ENCODE peak calls at places on chromosomes 13 and 19, in four cellular contexts. One of them, this sample, is unnamed.

GRCh38 chr19:11180346-11180745 is 17.0 kb downstream of the KANK2 start:
- DNase-seq in HepG2: no peak
- DNase-seq in HCT116: no peak
- DNase-seq in H1: no peak
- DNase-seq in this sample: no peak

GRCh38 chr13:63081400-63082014 is 1665.9 kb upstream of the PCDH20 start:
- DNase-seq in HepG2: no peak
- DNase-seq in HCT116: no peak
- DNase-seq in H1: no peak
- DNase-seq in this sample: no peak

GRCh38 chr13:97945342-97945741 is 8.1 kb upstream of the IPO5 start:
- DNase-seq in HepG2: no peak
- DNase-seq in HCT116: no peak
- DNase-seq in H1: no peak
- DNase-seq in this sample: no peak

GRCh38 chr19:48102870-48103751 is 7.5 kb downstream of the PLA2G4C start:
- DNase-seq in HepG2: peak
- DNase-seq in HCT116: peak
- DNase-seq in H1: no peak
- DNase-seq in this sample: no peak

GRCh38 chr13:71303144-71303543 is 563.9 kb downstream of the DACH1 start:
- DNase-seq in HepG2: no peak
- DNase-seq in HCT116: no peak
- DNase-seq in H1: no peak
- DNase-seq in this sample: no peak

GRCh38 chr19:10603873-10604459 is 16.9 kb upstream of the AP1M2 start:
- DNase-seq in HepG2: no peak
- DNase-seq in HCT116: no peak
- DNase-seq in H1: no peak
- DNase-seq in this sample: peak

GRCh38 chr13:22561581-22561980 is 619.2 kb upstream of the SGCG start:
- DNase-seq in HepG2: no peak
- DNase-seq in HCT116: no peak
- DNase-seq in H1: no peak
- DNase-seq in this sample: no peak

GRCh38 chr13:58992478-58993042 is 1171.2 kb downstream of the DIAPH3 start:
- DNase-seq in HepG2: no peak
- DNase-seq in HCT116: no peak
- DNase-seq in H1: no peak
- DNase-seq in this sample: no peak

GRCh38 chr13:96229356-96229755 is 139.4 kb downstream of the HS6ST3 start:
- DNase-seq in HepG2: peak
- DNase-seq in HCT116: peak
- DNase-seq in H1: peak
- DNase-seq in this sample: no peak

GRCh38 chr13:66405908-66406802 is 824.0 kb downstream of the PCDH9 start:
- DNase-seq in HepG2: no peak
- DNase-seq in HCT116: no peak
- DNase-seq in H1: no peak
- DNase-seq in this sample: no peak

GRCh38 chr13:95644611-95645052 is at the start of gene DZIP1:
- DNase-seq in HepG2: peak
- DNase-seq in HCT116: no peak
- DNase-seq in H1: peak
- DNase-seq in this sample: no peak

GRCh38 chr13:32587014-32587773 is 942 bp downstream of the PDS5B start:
- DNase-seq in HepG2: peak
- DNase-seq in HCT116: peak
- DNase-seq in H1: no peak
- DNase-seq in this sample: no peak

GRCh38 chr13:19156013-19156825 is 25.4 kb downstream of the TUBA3C start:
- DNase-seq in HepG2: no peak
- DNase-seq in HCT116: no peak
- DNase-seq in H1: no peak
- DNase-seq in this sample: no peak

GRCh38 chr19:46925548-46925950 is 64.8 kb downstream of the ARHGAP35 start:
- DNase-seq in HepG2: peak
- DNase-seq in HCT116: no peak
- DNase-seq in H1: no peak
- DNase-seq in this sample: no peak

GRCh38 chr13:97977376-97977705 is 23.9 kb downstream of the IPO5 start:
- DNase-seq in HepG2: no peak
- DNase-seq in HCT116: no peak
- DNase-seq in H1: no peak
- DNase-seq in this sample: no peak

GRCh38 chr13:91381371-91381770 is 17.1 kb upstream of the GPC5 start:
- DNase-seq in HepG2: no peak
- DNase-seq in HCT116: no peak
- DNase-seq in H1: no peak
- DNase-seq in this sample: no peak

GRCh38 chr19:1668339-1669123 is 16.1 kb upstream of the TCF3 start:
- DNase-seq in HepG2: no peak
- DNase-seq in HCT116: no peak
- DNase-seq in H1: no peak
- DNase-seq in this sample: no peak
- TF ChIP-seq EZH2 in HepG2: no peak
- TF ChIP-seq EZH2 in HCT116: no peak
- TF ChIP-seq EZH2 in H1: peak
- TF ChIP-seq EZH2 in this sample: no peak

DNA sequence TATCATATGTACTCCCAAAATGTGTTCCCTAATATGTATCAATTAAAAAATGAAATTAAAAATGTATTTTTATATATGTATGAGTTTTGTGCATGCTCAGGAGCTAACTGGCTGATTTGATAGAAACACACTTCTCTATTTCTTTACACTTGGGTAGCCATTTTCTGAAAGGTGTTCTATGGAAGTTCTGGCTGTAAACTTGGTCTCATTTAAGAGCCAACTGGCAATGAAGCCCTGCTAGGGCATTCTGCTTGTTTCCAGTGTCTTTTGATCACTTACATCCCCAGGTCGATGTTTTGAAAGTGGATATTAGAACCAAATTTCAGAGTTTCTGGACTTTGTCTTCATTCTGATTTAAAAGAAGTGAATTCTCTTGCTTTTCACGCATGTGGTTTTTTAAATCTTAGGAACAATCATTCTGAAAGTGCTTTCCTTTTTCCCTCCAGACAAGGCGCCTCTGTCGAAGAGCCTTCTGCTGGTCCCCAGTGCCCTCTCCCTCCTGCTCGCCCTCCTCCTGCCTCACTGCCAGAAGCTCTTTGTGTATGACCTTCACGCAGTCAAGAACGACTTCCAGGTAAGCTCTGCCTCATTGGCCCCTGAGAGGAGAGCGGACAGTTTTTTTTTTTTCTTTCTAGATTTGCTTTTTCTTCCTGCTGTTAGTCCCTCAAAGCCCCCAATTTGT is 20.1 kb downstream of the GPR18 start:
- DNase-seq in HepG2: no peak
- DNase-seq in HCT116: no peak
- DNase-seq in H1: no peak
- DNase-seq in this sample: no peak
- H3K4me3 ChIP-seq in HepG2: no peak
- H3K4me3 ChIP-seq in HCT116: no peak
- H3K4me3 ChIP-seq in H1: no peak
- H3K4me3 ChIP-seq in this sample: no peak

GRCh38 chr19:7636691-7637373 is at the start of gene STXBP2:
- DNase-seq in HepG2: peak
- DNase-seq in HCT116: peak
- DNase-seq in H1: peak
- DNase-seq in this sample: no peak

GRCh38 chr19:7635670-7636069 is 1.2 kb upstream of the STXBP2 start:
- DNase-seq in HepG2: no peak
- DNase-seq in HCT116: no peak
- DNase-seq in H1: no peak
- DNase-seq in this sample: no peak

GRCh38 chr19:7636317-7636690 is 606 bp upstream of the STXBP2 start:
- DNase-seq in HepG2: no peak
- DNase-seq in HCT116: no peak
- DNase-seq in H1: no peak
- DNase-seq in this sample: no peak

GRCh38 chr19:7638802-7639465 is 2.0 kb downstream of the STXBP2 start:
- DNase-seq in HepG2: no peak
- DNase-seq in HCT116: no peak
- DNase-seq in H1: no peak
- DNase-seq in this sample: no peak

GRCh38 chr19:7637374-7638256 is 705 bp downstream of the STXBP2 start:
- DNase-seq in HepG2: no peak
- DNase-seq in HCT116: no peak
- DNase-seq in H1: no peak
- DNase-seq in this sample: no peak
- TF ChIP-seq POLR2AphosphoS5 in HepG2: no peak
- TF ChIP-seq POLR2AphosphoS5 in HCT116: peak
- TF ChIP-seq POLR2AphosphoS5 in H1: no peak
- TF ChIP-seq POLR2AphosphoS5 in this sample: no peak

GRCh38 chr13:27822873-27823311 is 30.6 kb downstream of the GSX1 start:
- DNase-seq in HepG2: no peak
- DNase-seq in HCT116: no peak
- DNase-seq in H1: no peak
- DNase-seq in this sample: no peak
- TF ChIP-seq EZH2 in HepG2: no peak
- TF ChIP-seq EZH2 in HCT116: no peak
- TF ChIP-seq EZH2 in H1: peak
- TF ChIP-seq EZH2 in this sample: no peak

This sample was measured in SK-N-MC.